ENCODE peak calls at places on chromosome 22, in six cellular contexts. A is left lung, P is heart right ventricle, N is Caco-2, J is testis, R is ovary. F is an unnamed sample. For H3K27me3, the result is how much of the 10 kb centered on the place peaks cover.

GRCh38 chr22:49405590-49405989 is 422.1 kb downstream of the BRD1 start:
- DNase-seq in R (no peak), J (peak), A (no peak), N (no peak), P (no peak), F (peak)

GRCh38 chr22:25182131-25183110 is 17.2 kb upstream of the CRYBB3 start:
- DNase-seq in N (no peak), A (no peak), P (no peak), R (no peak), J (no peak), F (no peak)

GRCh38 chr22:47073101-47073500 is 310.7 kb downstream of the TBC1D22A start:
- DNase-seq in N (no peak), R (no peak), P (no peak), J (no peak), A (no peak), F (no peak)

GRCh38 chr22:49515486-49515885 is 312.2 kb downstream of the BRD1 start:
- DNase-seq in P (no peak), R (no peak), J (no peak), A (no peak), N (no peak), F (no peak)

GRCh38 chr22:23243006-23243573 is 62.8 kb downstream of the BCR start:
- DNase-seq in A (no peak), N (peak), P (no peak), R (no peak), J (no peak), F (no peak)

GRCh38 chr22:26756675-26757293 is 99.4 kb downstream of the MIAT start:
- DNase-seq in R (peak), P (peak), N (no peak), A (peak), J (peak), F (no peak)

GRCh38 chr22:21444701-21445436 is 22.3 kb upstream of the TMEM191C start:
- DNase-seq in R (peak), N (no peak), A (peak), P (peak), J (peak), F (peak)

GRCh38 chr22:22556995-22557925 is 1.8 kb downstream of the PRAME start:
- DNase-seq in P (no peak), A (no peak), J (peak), R (no peak), N (no peak), F (no peak)

GRCh38 chr22:25563757-25564319 is 637 bp upstream of the GRK3 start:
- DNase-seq in R (peak), P (no peak), J (peak), N (no peak), A (peak), F (no peak)

GRCh38 chr22:26053737-26054316 is 115.4 kb upstream of the SEZ6L start:
- DNase-seq in P (no peak), A (no peak), N (no peak), R (no peak), J (no peak), F (no peak)

GRCh38 chr22:24153353-24153752 is 27.9 kb upstream of the SUSD2 start:
- DNase-seq in N (no peak), J (no peak), A (no peak), R (no peak), P (no peak), F (no peak)

GRCh38 chr22:32478994-32479393 is 4.4 kb downstream of the FBXO7 start:
- DNase-seq in N (no peak), J (no peak), A (no peak), P (no peak), R (no peak), F (no peak)

GRCh38 chr22:22593964-22594656 is 35.0 kb upstream of the PRAME start:
- DNase-seq in R (no peak), A (no peak), P (peak), J (peak), N (no peak), F (no peak)

GRCh38 chr22:30728829-30729228 is 34.2 kb downstream of the OSBP2 start:
- DNase-seq in A (no peak), P (no peak), R (no peak), N (no peak), J (no peak), F (no peak)

GRCh38 chr22:27714076-27714475 is 87.5 kb downstream of the MN1 start:
- DNase-seq in R (no peak), P (no peak), N (no peak), A (no peak), J (no peak), F (no peak)

GRCh38 chr22:20080445-20080775 is 369 bp downstream of the DGCR8 start:
- DNase-seq in J (peak), R (peak), P (peak), N (peak), A (peak), F (peak)

GRCh38 chr22:19568337-19569311 is 44.4 kb upstream of the CLDN5 start:
- DNase-seq in P (peak), R (no peak), N (no peak), A (no peak), J (no peak), F (no peak)

GRCh38 chr22:36088292-36088691 is 59.7 kb upstream of the RBFOX2 start:
- DNase-seq in P (no peak), N (no peak), J (no peak), R (no peak), A (no peak), F (no peak)

GRCh38 chr22:41910599-41911291 is 4.1 kb downstream of the SHISA8 start:
- DNase-seq in A (no peak), J (peak), N (no peak), P (peak), R (peak), F (peak)

GRCh38 chr22:27003301-27003700 is 345.9 kb downstream of the MIAT start:
- DNase-seq in P (no peak), A (no peak), J (no peak), N (no peak), R (peak), F (no peak)

GRCh38 chr22:46297151-46297819 is 615 bp downstream of the GTSE1 start:
- DNase-seq in J (peak), R (peak), P (no peak), N (no peak), A (no peak), F (no peak)

GRCh38 chr22:22848364-22848866 is 39.2 kb upstream of the IGLL5 start:
- DNase-seq in N (peak), R (peak), A (peak), J (peak), P (peak), F (no peak)

GRCh38 chr22:27213766-27214581 is 556.6 kb downstream of the MIAT start:
- DNase-seq in R (peak), A (peak), J (peak), N (no peak), P (peak), F (peak)

GRCh38 chr22:20239951-20240773 is 28.0 kb downstream of the RTN4R start:
- DNase-seq in R (peak), A (no peak), P (peak), N (no peak), J (peak), F (no peak)

GRCh38 chr22:42179616-42180015 is 49.0 kb upstream of the CYP2D6 start:
- DNase-seq in A (no peak), R (no peak), N (no peak), P (no peak), J (no peak), F (no peak)

GRCh38 chr22:19478466-19479357 is at the start of gene UFD1:
- DNase-seq in N (peak), R (peak), A (peak), J (peak), P (peak), F (peak)

GRCh38 chr22:27086728-27087450 is 429.5 kb downstream of the MIAT start:
- DNase-seq in J (no peak), A (no peak), R (no peak), P (no peak), N (no peak), F (no peak)

GRCh38 chr22:20783844-20784723 is 10.2 kb downstream of the SERPIND1 start:
- DNase-seq in J (peak), R (no peak), A (no peak), P (no peak), N (peak), F (no peak)

GRCh38 chr22:41739576-41739975 is 40.3 kb downstream of the MEI1 start:
- DNase-seq in R (no peak), J (no peak), A (no peak), P (no peak), N (no peak), F (no peak)

GRCh38 chr22:19422440-19423301 is 8.9 kb downstream of the HIRA start:
- DNase-seq in R (no peak), J (no peak), A (no peak), P (no peak), N (no peak), F (no peak)

GRCh38 chr22:34015642-34016041 is 95.4 kb upstream of the LARGE1 start:
- DNase-seq in N (no peak), R (no peak), J (no peak), P (no peak), A (no peak), F (no peak)

GRCh38 chr22:47042116-47042825 is 279.8 kb downstream of the TBC1D22A start:
- DNase-seq in J (no peak), R (no peak), N (no peak), P (peak), A (no peak), F (no peak)

GRCh38 chr22:31944700-31945477 is 554 bp downstream of the YWHAH start:
- DNase-seq in A (peak), R (peak), J (peak), N (no peak), P (peak), F (peak)

GRCh38 chr22:43341565-43341964 is 1.6 kb downstream of the SCUBE1 start:
- DNase-seq in A (no peak), J (no peak), R (no peak), N (no peak), P (no peak), F (no peak)
- H3K27me3 ChIP-seq in A (under half), J (under half), R (under half), N (under half), P (half or more), F (half or more)

GRCh38 chr22:37432708-37433054 is 5.4 kb upstream of the ELFN2 start:
- DNase-seq in A (no peak), R (no peak), N (no peak), P (no peak), J (no peak), F (no peak)

GRCh38 chr22:37428649-37429586 is 1.6 kb upstream of the ELFN2 start:
- DNase-seq in N (peak), A (no peak), R (peak), P (peak), J (peak), F (no peak)

GRCh38 chr22:37431366-37431765 is 4.1 kb upstream of the ELFN2 start:
- DNase-seq in R (no peak), A (no peak), P (no peak), N (no peak), J (no peak), F (no peak)

GRCh38 chr22:37431811-37432707 is 4.8 kb upstream of the ELFN2 start:
- DNase-seq in A (no peak), R (no peak), N (peak), J (no peak), P (no peak), F (no peak)

GRCh38 chr22:37430941-37431340 is 3.7 kb upstream of the ELFN2 start:
- DNase-seq in N (no peak), R (no peak), A (no peak), J (no peak), P (no peak), F (no peak)
- H3K27me3 ChIP-seq in N (under half), R (under half), A (under half), J (under half), P (half or more), F (half or more)

DNA sequence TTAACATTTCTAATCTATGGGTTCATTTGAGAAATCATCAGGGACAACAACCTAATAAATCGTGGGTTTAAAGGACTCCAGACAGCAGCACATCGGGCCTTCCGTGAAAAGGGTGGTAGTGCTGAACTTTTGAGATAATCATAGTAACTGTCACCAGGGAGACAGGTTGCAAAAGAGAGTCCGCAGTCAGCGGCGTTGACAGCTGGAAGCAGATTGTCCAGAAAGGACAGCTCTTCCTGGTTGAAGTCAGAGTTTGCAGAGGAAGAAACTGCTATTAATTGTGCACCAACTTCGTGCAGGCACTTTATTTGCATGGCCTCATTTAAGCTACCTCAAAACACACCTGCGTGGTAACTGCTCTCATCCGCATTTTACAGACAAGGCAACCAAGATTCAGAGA is 20.5 kb upstream of the ISX start:
- DNase-seq in P (no peak), A (no peak), J (no peak), R (no peak), N (no peak), F (no peak)
- H3K27me3 ChIP-seq in P (under half), A (under half), J (under half), R (under half), N (under half), F (under half)

DNA sequence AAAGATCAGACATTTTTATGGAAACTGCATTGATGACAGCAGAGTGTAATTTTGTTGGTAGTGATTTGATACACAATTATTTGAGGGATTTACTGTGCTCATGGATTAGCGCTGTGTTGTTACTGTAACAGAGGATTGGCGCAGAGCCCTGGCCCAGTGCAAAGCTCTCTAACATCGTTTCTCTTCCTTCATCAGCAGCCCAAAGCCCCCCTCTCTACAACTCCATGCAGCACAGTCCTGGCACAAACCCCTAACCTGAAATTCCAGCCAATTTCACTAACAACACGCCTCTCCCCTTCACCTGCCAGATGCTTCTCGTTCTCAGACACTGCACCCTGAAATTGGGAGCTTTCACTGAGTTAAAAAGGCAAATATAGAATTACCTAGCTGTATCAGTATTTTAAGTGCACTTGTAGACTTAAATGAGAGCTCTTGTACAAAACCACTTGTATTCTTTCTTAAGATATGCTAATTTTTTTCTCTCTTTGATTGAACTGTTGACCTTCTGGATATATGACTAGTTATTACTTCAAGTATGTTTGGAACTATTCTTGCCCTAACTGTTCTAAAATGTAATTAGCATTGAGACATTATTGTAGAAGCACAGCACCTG is 16.3 kb downstream of the GRAP2 start:
- DNase-seq in A (no peak), J (no peak), N (no peak), R (no peak), P (no peak), F (no peak)
- H3K27me3 ChIP-seq in A (under half), J (under half), N (under half), R (under half), P (under half), F (under half)

GRCh38 chr22:37334461-37334858 is 52.2 kb downstream of the CYTH4 start:
- DNase-seq in N (no peak), P (no peak), J (no peak), R (no peak), A (no peak), F (no peak)
- H3K27me3 ChIP-seq in N (under half), P (half or more), J (under half), R (under half), A (under half), F (half or more)

GRCh38 chr22:38452373-38453064 is 2.5 kb downstream of the KCNJ4 start:
- DNase-seq in P (peak), J (no peak), N (no peak), R (no peak), A (no peak), F (no peak)
- H3K27me3 ChIP-seq in P (half or more), J (under half), N (under half), R (under half), A (under half), F (half or more)

GRCh38 chr22:45007247-45007945 is 2.4 kb downstream of the PHF21B start:
- DNase-seq in P (peak), A (no peak), J (peak), N (peak), R (peak), F (no peak)
- H3K27me3 ChIP-seq in P (half or more), A (half or more), J (under half), N (under half), R (under half), F (half or more)

GRCh38 chr22:50601669-50602337 is 1.2 kb downstream of the MAPK8IP2 start:
- DNase-seq in A (no peak), J (no peak), R (no peak), P (no peak), N (peak), F (no peak)

GRCh38 chr22:50600541-50600940 is at the start of gene MAPK8IP2:
- DNase-seq in J (peak), N (peak), P (no peak), R (peak), A (no peak), F (no peak)

GRCh38 chr22:50600967-50601668 is 525 bp downstream of the MAPK8IP2 start:
- DNase-seq in A (no peak), P (peak), N (peak), J (no peak), R (peak), F (no peak)

GRCh38 chr22:50603511-50604255 is 3.1 kb downstream of the MAPK8IP2 start:
- DNase-seq in N (no peak), J (no peak), R (no peak), P (no peak), A (no peak), F (no peak)

GRCh38 chr22:50602338-50602700 is 1.7 kb downstream of the MAPK8IP2 start:
- DNase-seq in A (no peak), P (no peak), R (no peak), J (no peak), N (no peak), F (no peak)
- H3K27me3 ChIP-seq in A (under half), P (half or more), R (under half), J (under half), N (under half), F (half or more)

DNA sequence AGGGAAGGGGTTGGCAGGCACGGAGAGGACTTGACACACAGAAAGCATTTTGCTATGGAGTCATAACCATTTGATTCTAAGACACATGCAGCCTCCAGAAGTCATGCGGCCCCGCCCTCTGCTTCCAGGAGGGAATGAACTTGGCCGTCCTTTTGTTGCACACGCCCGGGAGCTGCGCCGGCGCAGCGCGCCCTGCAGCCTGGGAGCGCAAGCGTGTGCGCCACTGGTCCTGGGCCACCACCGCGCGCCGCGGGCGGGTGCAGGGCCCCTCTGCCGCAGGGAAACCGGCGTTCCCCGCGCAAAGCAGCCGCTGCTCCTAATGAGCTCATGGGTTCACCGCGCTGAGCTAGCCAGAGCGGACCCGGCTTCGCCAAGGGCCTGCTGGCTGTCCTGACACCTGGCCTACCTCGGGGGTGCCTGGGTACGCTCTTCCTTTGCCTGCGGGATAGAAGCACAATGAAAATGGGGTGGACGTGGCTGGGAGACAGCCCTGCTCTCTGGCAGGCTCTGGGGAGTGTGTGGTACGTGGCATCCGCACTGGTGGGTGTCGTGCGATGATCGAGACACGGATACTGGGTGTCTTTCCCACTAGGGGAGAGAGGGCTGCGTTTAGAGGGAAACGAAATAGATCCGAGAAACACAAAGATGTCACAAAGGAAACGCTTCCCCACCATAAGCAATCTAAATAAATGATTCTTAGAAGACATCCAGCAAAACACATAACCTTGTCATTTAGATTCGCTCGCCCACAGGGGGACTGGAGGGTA is 669 bp downstream of the MICAL3 start:
- DNase-seq in N (peak), P (peak), A (peak), J (peak), R (peak), F (peak)
- H3K27me3 ChIP-seq in N (under half), P (under half), A (under half), J (under half), R (under half), F (under half)

GRCh38 chr22:48357196-48357595 is 1470.5 kb downstream of the BRD1 start:
- DNase-seq in P (no peak), R (no peak), N (no peak), A (no peak), J (no peak), F (no peak)
- H3K27me3 ChIP-seq in P (under half), R (under half), N (under half), A (under half), J (under half), F (under half)